ENCODE peak calls at places on chromosomes 4 and X, in five cellular contexts. M is nucleus accumbens, I is nephron progenitor cell, U is OCI-LY7, F is HCT116. V is an unnamed sample.

GRCh38 chr4:184143770-184144564 is 73.7 kb downstream of the ENPP6 start:
- DNase-seq in U (no peak), I (no peak), M (no peak), F (no peak), V (no peak)

GRCh38 chr4:151215295-151215694 is 61.7 kb upstream of the PRSS48 start:
- DNase-seq in M (no peak), U (no peak), I (no peak), F (no peak), V (no peak)

GRCh38 chrX:41858161-41858775 is 65.1 kb downstream of the CASK start:
- DNase-seq in M (no peak), F (no peak), U (no peak), I (no peak), V (no peak)

GRCh38 chr4:95732061-95732460 is 107.8 kb upstream of the PDHA2 start:
- DNase-seq in M (no peak), U (no peak), F (no peak), I (no peak), V (no peak)

GRCh38 chr4:39181520-39181904 is 817 bp upstream of the WDR19 start:
- DNase-seq in U (peak; percentile 20), M (peak; percentile 1), I (no peak), F (no peak), V (no peak)

GRCh38 chrX:14864626-14865025 is 8.2 kb downstream of the FANCB start:
- DNase-seq in I (no peak), F (no peak), M (no peak), U (no peak), V (peak; percentile 26)

GRCh38 chr4:1556541-1557220 is 127.4 kb downstream of the FAM53A start:
- DNase-seq in I (no peak), M (no peak), F (no peak), U (no peak), V (no peak)

GRCh38 chrX:6184900-6185515 is 43.7 kb downstream of the NLGN4X start:
- DNase-seq in U (peak; percentile 1), I (no peak), F (no peak), M (no peak), V (no peak)

GRCh38 chr4:183136880-183137279 is 37.8 kb downstream of the WWC2 start:
- DNase-seq in I (no peak), M (no peak), F (no peak), U (no peak), V (no peak)

GRCh38 chr4:1345905-1346780 is 865 bp upstream of the UVSSA start:
- DNase-seq in I (peak; percentile 77), F (no peak), M (no peak), U (peak; percentile 71), V (no peak)

GRCh38 chrX:129606918-129607317 is 47.8 kb downstream of the APLN start:
- DNase-seq in I (peak; percentile 77), U (peak; percentile 53), M (no peak), F (peak; percentile 23), V (peak; percentile 10)

GRCh38 chr4:185005209-185005819 is 13.0 kb upstream of the HELT start:
- DNase-seq in M (peak; percentile 15), F (peak; percentile 72), I (peak; percentile 86), U (peak; percentile 83), V (peak; percentile 36)

GRCh38 chr4:180060159-180060889 is 2182.9 kb upstream of the TENM3 start:
- DNase-seq in F (no peak), I (no peak), M (no peak), U (no peak), V (no peak)

GRCh38 chr4:99968330-99968729 is 18.3 kb upstream of the H2AZ1 start:
- DNase-seq in U (no peak), I (no peak), M (no peak), F (no peak), V (peak; percentile 78)

GRCh38 chrX:44876076-44876475 is 3.1 kb downstream of the KDM6A start:
- DNase-seq in M (no peak), F (no peak), I (no peak), U (no peak), V (no peak)

GRCh38 chr4:40214038-40214437 is 17.2 kb downstream of the RHOH start:
- DNase-seq in M (no peak), F (no peak), I (no peak), U (no peak), V (no peak)

GRCh38 chr4:138959421-138959820 is 56.2 kb upstream of the NOCT start:
- DNase-seq in U (no peak), F (no peak), M (no peak), I (no peak), V (no peak)